ENCODE peak calls at places on chromosome 16, in four cellular contexts. A is CD8-positive, alpha-beta T cell; N is epithelial cell of prostate; S is tibial nerve. P is an unnamed sample.

GRCh38 chr16:50473375-50473945 is 74.7 kb upstream of the NKD1 start:
- DNase-seq in N (peak; percentile 34), S (no peak), A (no peak), P (peak; percentile 74)

GRCh38 chr16:2716948-2717347 is 3.1 kb downstream of the PRSS27 start:
- DNase-seq in A (no peak), S (no peak), N (no peak), P (no peak)

GRCh38 chr16:79089735-79090284 is 510.7 kb downstream of the MAF start:
- DNase-seq in N (no peak), S (no peak), A (peak; percentile 54), P (no peak)

GRCh38 chr16:19114359-19115147 is 789 bp downstream of the ITPRIPL2 start:
- DNase-seq in A (no peak), S (peak; percentile 54), N (no peak), P (no peak)

GRCh38 chr16:56891685-56892084 is 26.7 kb downstream of the SLC12A3 start:
- DNase-seq in A (no peak), N (no peak), S (no peak), P (no peak)

GRCh38 chr16:84228321-84228838 is 11.4 kb downstream of the KCNG4 start:
- DNase-seq in S (peak; percentile 71), A (no peak), N (no peak), P (no peak)

GRCh38 chr16:84013787-84014569 is 28.6 kb downstream of the SLC38A8 start:
- DNase-seq in S (no peak), N (peak; percentile 97), A (peak; percentile 70), P (peak; percentile 97)

GRCh38 chr16:49623501-49624266 is 232.2 kb downstream of the ZNF423 start:
- DNase-seq in N (no peak), S (no peak), A (no peak), P (no peak)

GRCh38 chr16:56356276-56357241 is 68.8 kb downstream of the AMFR start:
- DNase-seq in N (no peak), S (peak; percentile 67), A (peak; percentile 55), P (peak; percentile 52)

GRCh38 chr16:61471737-61472136 is 564.5 kb downstream of the CDH8 start:
- DNase-seq in S (no peak), N (no peak), A (no peak), P (no peak)

GRCh38 chr16:56269824-56270684 is 78.8 kb downstream of the GNAO1 start:
- DNase-seq in A (no peak), N (no peak), S (no peak), P (no peak)

GRCh38 chr16:1596516-1596915 is 15.4 kb downstream of the IFT140 start:
- DNase-seq in N (no peak), S (no peak), A (no peak), P (no peak)

GRCh38 chr16:25005445-25006306 is 9.5 kb downstream of the ARHGAP17 start:
- DNase-seq in N (no peak), A (no peak), S (no peak), P (no peak)

GRCh38 chr16:49330562-49331201 is 42.9 kb upstream of the C16orf78 start:
- DNase-seq in A (no peak), N (no peak), S (no peak), P (no peak)

GRCh38 chr16:21260870-21261791 is 17.0 kb downstream of the CRYM start:
- DNase-seq in S (no peak), A (no peak), N (peak; percentile 63), P (peak; percentile 15)

GRCh38 chr16:19980866-19981265 is 92.8 kb downstream of the GPR139 start:
- DNase-seq in S (no peak), A (no peak), N (no peak), P (no peak)

GRCh38 chr16:50940275-50940854 is 198.5 kb downstream of the CYLD start:
- DNase-seq in N (no peak), S (no peak), A (no peak), P (no peak)

GRCh38 chr16:11423315-11424117 is 78.3 kb downstream of the RMI2 start:
- DNase-seq in A (no peak), N (no peak), S (no peak), P (no peak)

GRCh38 chr16:72042157-72042660 is 12.1 kb upstream of the HP start:
- DNase-seq in N (no peak), A (no peak), S (no peak), P (no peak)

GRCh38 chr16:89574681-89575246 is 794 bp upstream of the CPNE7 start:
- DNase-seq in S (no peak), A (peak; percentile 46), N (no peak), P (no peak)

GRCh38 chr16:5041604-5042133 is 7.9 kb upstream of the NAGPA start:
- DNase-seq in N (peak; percentile 37), S (no peak), A (no peak), P (peak; percentile 81)

GRCh38 chr16:52825882-52826281 is 226.8 kb downstream of the CHD9NB start:
- DNase-seq in S (no peak), N (no peak), A (no peak), P (peak; percentile 72)

GRCh38 chr16:84749072-84749471 is 49.3 kb downstream of the USP10 start:
- DNase-seq in S (no peak), N (no peak), A (no peak), P (no peak)

GRCh38 chr16:50381679-50382440 is 13.1 kb upstream of the BRD7 start:
- DNase-seq in A (no peak), S (no peak), N (no peak), P (no peak)

GRCh38 chr16:85037050-85037410 is 9.4 kb downstream of the KIAA0513 start:
- DNase-seq in A (no peak), N (peak; percentile 50), S (no peak), P (peak; percentile 85)

GRCh38 chr16:59252317-59252716 is 518.2 kb upstream of the GOT2 start:
- DNase-seq in S (no peak), A (no peak), N (no peak), P (no peak)

GRCh38 chr16:9934723-9935508 is 247.3 kb downstream of the GRIN2A start:
- DNase-seq in A (no peak), N (no peak), S (no peak), P (no peak)

GRCh38 chr16:88768041-88768876 is 16.8 kb downstream of the PIEZO1 start:
- DNase-seq in A (no peak), S (no peak), N (no peak), P (no peak)

GRCh38 chr16:8928467-8928957 is 35.2 kb downstream of the USP7 start:
- DNase-seq in N (no peak), A (no peak), S (no peak), P (no peak)

GRCh38 chr16:12567602-12568001 is 236.1 kb downstream of the CPPED1 start:
- DNase-seq in N (no peak), S (no peak), A (no peak), P (no peak)

GRCh38 chr16:15041260-15042011 is 14.4 kb downstream of the NTAN1 start:
- DNase-seq in A (no peak), N (no peak), S (peak; percentile 67), P (no peak)

GRCh38 chr16:55401036-55401435 is 77.0 kb downstream of the IRX6 start:
- DNase-seq in N (no peak), A (no peak), S (no peak), P (no peak)

GRCh38 chr16:5382484-5382883 is 284.9 kb upstream of the EEF2KMT start:
- DNase-seq in S (no peak), N (no peak), A (no peak), P (no peak)

GRCh38 chr16:2857451-2858244 is at the start of gene PRSS22:
- DNase-seq in A (no peak), N (no peak), S (no peak), P (no peak)

GRCh38 chr16:56591377-56592060 is 2.2 kb downstream of the MT3 start:
- DNase-seq in A (no peak), S (no peak), N (no peak), P (no peak)

GRCh38 chr16:75238132-75238852 is 13.1 kb downstream of the BCAR1 start:
- DNase-seq in N (no peak), S (peak; percentile 47), A (no peak), P (no peak)

GRCh38 chr16:52906271-52906670 is 146.4 kb downstream of the CHD9NB start:
- DNase-seq in S (no peak), A (no peak), N (no peak), P (peak; percentile 26)

DNA sequence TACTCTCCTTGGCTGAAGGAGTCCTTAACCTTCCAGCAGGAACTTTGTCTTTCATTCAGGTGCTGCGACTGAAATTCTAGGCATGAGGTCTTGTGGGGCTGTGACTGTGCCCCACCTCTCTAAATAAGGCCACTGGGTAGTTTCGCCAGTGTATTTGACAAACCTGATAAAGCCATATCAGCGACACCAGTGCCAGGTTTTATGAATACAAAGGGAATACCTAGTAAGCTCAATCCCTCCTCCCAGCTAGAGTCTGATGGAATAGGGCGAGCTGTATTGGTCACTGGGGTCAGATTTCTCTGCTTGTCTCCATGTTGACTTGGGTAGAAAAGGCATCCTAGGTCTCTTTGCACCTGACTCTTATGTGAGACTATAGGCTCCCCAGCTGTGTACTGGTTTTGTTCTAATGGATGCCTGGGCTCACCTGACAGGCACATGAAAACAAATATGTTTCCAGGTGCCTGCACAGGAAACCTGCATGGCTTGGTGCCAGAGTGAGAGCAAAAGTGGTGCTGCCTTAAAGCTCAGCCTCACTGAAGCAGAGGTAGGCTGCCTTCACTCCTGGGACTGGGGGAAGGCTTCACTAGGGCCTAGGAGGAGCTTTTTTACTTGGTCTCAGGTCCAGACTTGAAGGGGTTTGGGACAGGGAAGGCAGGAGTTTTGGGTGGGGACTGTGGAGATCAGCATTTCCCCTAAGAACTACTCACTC is 8.3 kb downstream of the SLC7A6 start:
- DNase-seq in A (peak; percentile 83), S (no peak), N (no peak), P (peak; percentile 50)
- H3K27ac ChIP-seq in A (peak overlapping the region; percentile 42), S (peak overlapping the region; percentile 43), N (no peak overlapping the region), P (no peak overlapping the region)

GRCh38 chr16:70779361-70779760 is 21.6 kb downstream of the VAC14 start:
- DNase-seq in A (no peak), S (no peak), N (no peak), P (no peak)
- H3K27ac ChIP-seq in A (no peak overlapping the region), S (no peak overlapping the region), N (peak overlapping the region; percentile 12), P (no peak overlapping the region)

GRCh38 chr16:67470314-67470713 is 10.6 kb downstream of the ATP6V0D1 start:
- DNase-seq in A (no peak), S (no peak), N (no peak), P (no peak)
- H3K27ac ChIP-seq in A (no peak overlapping the region), S (no peak overlapping the region), N (no peak overlapping the region), P (no peak overlapping the region)

DNA sequence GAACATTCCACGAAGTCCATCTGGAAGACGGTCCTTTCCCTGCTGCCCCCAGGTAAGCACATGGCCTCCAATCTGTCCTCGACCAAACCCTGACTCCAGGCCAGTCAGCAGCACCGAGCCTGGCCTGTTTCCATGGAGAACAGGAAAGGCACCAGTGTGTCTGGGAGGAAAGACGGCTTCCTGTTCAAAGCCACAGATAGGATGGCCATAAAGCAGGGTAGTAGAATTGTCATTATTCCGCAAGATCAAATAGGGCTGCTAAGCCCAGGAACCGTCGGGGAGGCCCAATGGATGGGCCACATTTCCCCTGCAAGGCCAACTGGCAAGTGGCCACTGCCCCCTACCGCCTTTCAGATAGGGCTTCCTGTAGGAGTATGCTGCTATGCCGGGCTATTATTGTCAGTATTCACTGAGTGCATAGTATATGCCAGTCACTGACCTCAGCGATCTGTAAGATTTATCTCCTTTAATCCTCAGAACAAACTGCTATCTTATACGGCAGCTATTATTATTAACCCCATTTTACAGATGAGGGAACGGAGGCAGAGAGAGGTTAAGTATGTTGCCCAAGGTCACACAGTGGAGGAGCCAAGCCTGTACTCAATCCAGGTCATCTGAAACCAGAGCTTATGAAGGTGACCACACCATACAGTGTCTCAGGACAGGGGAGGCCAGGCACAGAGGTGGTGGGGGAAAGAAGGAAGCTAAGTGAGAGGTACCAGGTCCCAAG is 23.0 kb upstream of the PLCG2 start:
- DNase-seq in N (no peak), S (no peak), A (no peak), P (no peak)
- H3K27ac ChIP-seq in N (no peak overlapping the region), S (no peak overlapping the region), A (no peak overlapping the region), P (no peak overlapping the region)

P was measured in foreskin keratinocyte.